ENCODE peak calls at places on chromosomes 16 and 17, in ten cellular contexts. F is suprapubic skin; Y is activated naive CD8-positive, alpha-beta T cell treated with anti-CD3 and anti-CD28 coated beads for 36 hours; K is ACHN; L is Ammon's horn; S is caudate nucleus; V is astrocyte; N is stimulated activated naive CD4-positive, alpha-beta T cell; O is NCI-H187; X is B cell. T is an unnamed sample.

GRCh38 chr17:8002646-8003593 is 505 bp downstream of the GUCY2D start:
- DNase-seq in F (peak), Y (no peak), K (no peak), L (no peak), S (no peak), V (no peak), N (no peak), O (no peak), X (no peak), T (no peak)

GRCh38 chr16:90023078-90023447 is 3.8 kb upstream of the DBNDD1 start:
- DNase-seq in F (no peak), Y (no peak), K (no peak), L (no peak), S (no peak), V (no peak), N (no peak), O (no peak), X (no peak), T (no peak)

GRCh38 chr17:27891841-27892240 is 1.3 kb downstream of the LYRM9 start:
- DNase-seq in F (no peak), Y (no peak), K (no peak), L (no peak), S (no peak), V (no peak), N (no peak), O (no peak), X (no peak), T (no peak)

GRCh38 chr16:60905806-60906205 is 1130.4 kb downstream of the CDH8 start:
- DNase-seq in F (no peak), Y (no peak), K (no peak), L (no peak), S (no peak), V (peak), N (no peak), O (no peak), X (no peak), T (no peak)

GRCh38 chr17:17835415-17836249 is 1.2 kb downstream of the SREBF1 start:
- DNase-seq in F (no peak), Y (no peak), K (peak), L (no peak), S (no peak), V (no peak), N (no peak), O (no peak), X (no peak), T (no peak)

GRCh38 chr17:30173649-30174048 is 57.0 kb downstream of the NSRP1 start:
- DNase-seq in F (no peak), Y (peak), K (peak), L (no peak), S (no peak), V (peak), N (no peak), O (no peak), X (no peak), T (no peak)

GRCh38 chr16:70460737-70461261 is 6.4 kb downstream of the FCSK start:
- DNase-seq in F (no peak), Y (no peak), K (no peak), L (no peak), S (no peak), V (no peak), N (no peak), O (no peak), X (no peak), T (no peak)

GRCh38 chr17:49200423-49201083 is 9.8 kb downstream of the GNGT2 start:
- DNase-seq in F (no peak), Y (no peak), K (no peak), L (no peak), S (no peak), V (no peak), N (no peak), O (no peak), X (no peak), T (no peak)

GRCh38 chr16:11036868-11037410 is 92.6 kb downstream of the CLEC16A start:
- DNase-seq in F (no peak), Y (no peak), K (no peak), L (no peak), S (no peak), V (no peak), N (no peak), O (no peak), X (no peak), T (no peak)

GRCh38 chr17:75641343-75641742 is 8.1 kb downstream of the SMIM5 start:
- DNase-seq in F (no peak), Y (no peak), K (peak), L (peak), S (no peak), V (no peak), N (no peak), O (no peak), X (no peak), T (no peak)